ENCODE peak calls at places on chromosomes 12 and 14, in four cellular contexts. E is GM10248, Z is pancreas, C is left ventricle myocardium inferior. Q is an unnamed sample.

GRCh38 chr14:69152181-69152943 is 557 bp downstream of the DCAF5 start:
- DNase-seq in E (peak), Z (peak), C (no peak), Q (no peak)

GRCh38 chr14:45085004-45085403 is 1.1 kb downstream of the PRPF39 start:
- DNase-seq in E (no peak), Z (no peak), C (no peak), Q (no peak)

GRCh38 chr12:47988073-47989022 is 15.9 kb downstream of the COL2A1 start:
- DNase-seq in E (no peak), Z (no peak), C (no peak), Q (no peak)

GRCh38 chr14:33669111-33669510 is 281.8 kb downstream of the EGLN3 start:
- DNase-seq in E (no peak), Z (no peak), C (no peak), Q (no peak)

GRCh38 chr12:9731797-9732196 is 1.1 kb downstream of the CLECL1 start:
- DNase-seq in E (no peak), Z (no peak), C (no peak), Q (no peak)

GRCh38 chr14:35336171-35337073 is 44.2 kb downstream of the PSMA6 start:
- DNase-seq in E (no peak), Z (peak), C (peak), Q (peak)

GRCh38 chr12:2322554-2323120 is 269.9 kb downstream of the CACNA1C start:
- DNase-seq in E (no peak), Z (no peak), C (no peak), Q (no peak)

GRCh38 chr12:10167588-10167987 is 4.3 kb downstream of the OLR1 start:
- DNase-seq in E (no peak), Z (no peak), C (no peak), Q (no peak)

GRCh38 chr12:65546528-65546927 is 268.0 kb downstream of the MSRB3 start:
- DNase-seq in E (no peak), Z (no peak), C (no peak), Q (no peak)

GRCh38 chr12:95248604-95249355 is 31.2 kb downstream of the VEZT start:
- DNase-seq in E (no peak), Z (no peak), C (no peak), Q (no peak)

GRCh38 chr14:61342486-61342885 is 21.1 kb downstream of the PRKCH start:
- DNase-seq in E (no peak), Z (no peak), C (no peak), Q (peak)

GRCh38 chr14:52067873-52068740 is 752 bp downstream of the NID2 start:
- DNase-seq in E (peak), Z (peak), C (peak), Q (peak)

GRCh38 chr12:52631676-52632459 is 13.5 kb upstream of the KRT73 start:
- DNase-seq in E (no peak), Z (no peak), C (no peak), Q (no peak)

GRCh38 chr12:50157259-50157658 is 9.9 kb downstream of the CERS5 start:
- DNase-seq in E (no peak), Z (no peak), C (no peak), Q (no peak)

GRCh38 chr14:95195031-95195430 is 37.7 kb upstream of the DICER1 start:
- DNase-seq in E (no peak), Z (no peak), C (no peak), Q (no peak)

GRCh38 chr12:94689002-94689645 is 38.8 kb upstream of the TMCC3 start:
- DNase-seq in E (peak), Z (no peak), C (no peak), Q (no peak)

GRCh38 chr14:34055545-34055944 is 104.7 kb upstream of the EGLN3 start:
- DNase-seq in E (no peak), Z (no peak), C (no peak), Q (no peak)

GRCh38 chr12:57744194-57744776 is 554 bp upstream of the TSPAN31 start:
- DNase-seq in E (peak), Z (peak), C (peak), Q (peak)
- TF ChIP-seq CTCF in E (no peak), Z (no peak), C (no peak), Q (no peak)

GRCh38 chr12:14239350-14239934 is 126.0 kb upstream of the ATF7IP start:
- DNase-seq in E (peak), Z (peak), C (no peak), Q (no peak)
- TF ChIP-seq CTCF in E (no peak), Z (no peak), C (no peak), Q (no peak)

GRCh38 chr12:76694369-76694768 is 69.5 kb upstream of the ZDHHC17 start:
- DNase-seq in E (no peak), Z (no peak), C (no peak), Q (peak)

GRCh38 chr12:76688001-76688400 is 75.9 kb upstream of the ZDHHC17 start:
- DNase-seq in E (no peak), Z (no peak), C (no peak), Q (no peak)

GRCh38 chr12:76690916-76691700 is 72.8 kb upstream of the ZDHHC17 start:
- DNase-seq in E (no peak), Z (no peak), C (no peak), Q (no peak)

GRCh38 chr12:76685246-76685678 is 78.7 kb upstream of the ZDHHC17 start:
- DNase-seq in E (no peak), Z (no peak), C (peak), Q (peak)

DNA sequence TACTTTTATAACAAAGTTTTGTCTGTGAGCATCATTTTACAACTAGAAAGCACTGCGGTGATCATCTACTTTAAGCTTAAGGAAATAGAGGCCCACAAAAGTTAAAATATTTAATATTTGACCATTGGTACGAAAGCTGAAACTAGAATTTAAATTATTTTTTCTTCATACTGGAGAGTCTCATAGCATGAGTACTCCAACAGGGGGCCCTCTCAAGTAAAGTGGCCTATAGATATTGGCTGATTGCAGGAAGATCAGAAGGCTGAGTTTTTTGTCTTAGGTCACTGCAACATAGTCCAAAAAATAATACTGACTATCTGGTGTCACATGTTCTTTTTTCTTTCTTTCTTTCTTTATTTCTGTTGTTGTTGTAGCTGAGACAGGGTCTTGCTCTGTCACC is 75.3 kb upstream of the ZDHHC17 start:
- DNase-seq in E (no peak), Z (no peak), C (no peak), Q (no peak)
- TF ChIP-seq CTCF in E (no peak), Z (no peak), C (no peak), Q (peak)

DNA sequence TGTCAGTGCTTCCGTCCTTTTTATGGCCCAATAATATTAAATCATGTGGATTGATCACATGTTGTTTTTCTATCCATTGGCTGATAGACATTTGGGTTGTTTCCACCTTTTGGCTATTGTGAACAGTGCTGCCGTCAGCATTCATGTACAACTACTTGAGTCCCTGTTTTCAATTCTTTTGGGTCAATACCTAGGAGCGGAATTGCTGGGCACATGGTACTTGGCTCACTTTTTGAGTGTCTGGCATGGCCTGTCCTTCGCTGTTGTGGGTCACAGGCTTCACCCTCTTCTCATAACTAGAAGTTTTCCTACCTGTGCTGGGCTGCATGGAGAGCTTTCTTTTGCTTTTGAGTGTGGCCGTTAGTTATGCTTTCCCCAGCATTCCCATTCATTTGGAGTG is 72.7 kb downstream of the DNAH10 start:
- DNase-seq in E (no peak), Z (no peak), C (no peak), Q (no peak)
- TF ChIP-seq CTCF in E (no peak), Z (no peak), C (no peak), Q (no peak)

Q was measured in thyroid gland.